ENCODE peak calls at places on chromosomes 3 and 15, in four cellular contexts. U is pancreas, D is cardiac fibroblast, K is SJSA1. R is an unnamed sample.

GRCh38 chr3:113254171-113254947 is 43.0 kb downstream of the BOC start:
- DNase-seq in U (no peak), D (peak), K (no peak), R (peak)

GRCh38 chr3:120167488-120167887 is 73.2 kb upstream of the GSK3B start:
- DNase-seq in U (no peak), D (no peak), K (no peak), R (no peak)

GRCh38 chr15:70276401-70276800 is 178.7 kb upstream of the TLE3 start:
- DNase-seq in U (no peak), D (no peak), K (no peak), R (no peak)

GRCh38 chr3:120160050-120160449 is 65.8 kb upstream of the GSK3B start:
- DNase-seq in U (no peak), D (peak), K (peak), R (no peak)

GRCh38 chr3:55854395-55854994 is 367.4 kb upstream of the WNT5A start:
- DNase-seq in U (no peak), D (no peak), K (no peak), R (no peak)

GRCh38 chr3:146184616-146185015 is 23.6 kb upstream of the PLOD2 start:
- DNase-seq in U (peak), D (peak), K (no peak), R (no peak)

GRCh38 chr3:53227993-53228885 is 27.6 kb downstream of the TKT start:
- DNase-seq in U (no peak), D (no peak), K (no peak), R (no peak)

GRCh38 chr3:127141921-127142730 is 50.8 kb upstream of the PRR23E start:
- DNase-seq in U (peak), D (no peak), K (no peak), R (no peak)

GRCh38 chr15:23415321-23415865 is 31.6 kb downstream of the GOLGA6L2 start:
- DNase-seq in U (no peak), D (no peak), K (no peak), R (no peak)

GRCh38 chr3:184339016-184339415 is 1.6 kb downstream of the FAM131A start:
- DNase-seq in U (no peak), D (no peak), K (no peak), R (no peak)

DNA sequence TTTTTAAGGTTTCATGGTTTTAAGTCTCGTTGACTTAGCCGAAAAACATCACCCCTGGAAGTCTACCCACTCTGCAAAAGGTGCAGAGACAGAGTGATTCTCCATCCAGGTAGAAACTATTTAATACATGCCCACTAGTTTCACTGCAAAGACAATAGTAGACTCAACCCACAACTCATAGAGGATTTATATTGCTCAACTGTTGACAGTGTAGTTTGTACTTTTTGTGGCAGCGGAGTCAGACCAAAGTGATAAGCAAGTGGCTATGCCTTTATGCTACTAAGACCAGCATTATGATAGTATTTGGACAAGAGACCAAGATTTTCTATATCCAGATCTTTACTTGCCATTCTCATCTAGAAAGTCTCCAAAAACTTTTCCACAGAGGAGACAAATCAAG is 98.8 kb upstream of the ZBTB20 start:
- DNase-seq in U (no peak), D (peak), K (no peak), R (no peak)
- H3K4me3 ChIP-seq in U (no peak), D (no peak), K (no peak), R (no peak)

DNA sequence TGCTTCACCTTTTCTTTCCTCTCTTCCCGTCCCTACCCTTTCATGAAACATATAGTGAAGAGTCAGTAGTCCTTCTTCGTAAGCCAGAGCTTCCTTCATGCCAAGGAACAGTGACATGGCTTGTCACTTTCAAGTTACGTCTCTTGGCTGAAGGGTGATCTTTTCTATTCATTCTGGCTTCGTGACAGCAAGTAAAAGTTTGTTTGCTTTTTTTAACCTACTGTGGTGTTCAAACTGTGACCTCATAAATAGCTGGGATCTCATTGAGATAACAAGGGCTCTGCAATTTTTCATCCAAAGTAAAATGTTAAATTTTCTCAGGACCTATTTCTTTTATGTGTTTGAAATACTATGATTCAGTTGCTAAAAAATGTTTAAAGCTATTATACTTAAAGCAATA is 10.5 kb downstream of the CDIN1 start:
- DNase-seq in U (no peak), D (peak), K (no peak), R (no peak)
- H3K4me3 ChIP-seq in U (no peak), D (no peak), K (no peak), R (no peak)

DNA sequence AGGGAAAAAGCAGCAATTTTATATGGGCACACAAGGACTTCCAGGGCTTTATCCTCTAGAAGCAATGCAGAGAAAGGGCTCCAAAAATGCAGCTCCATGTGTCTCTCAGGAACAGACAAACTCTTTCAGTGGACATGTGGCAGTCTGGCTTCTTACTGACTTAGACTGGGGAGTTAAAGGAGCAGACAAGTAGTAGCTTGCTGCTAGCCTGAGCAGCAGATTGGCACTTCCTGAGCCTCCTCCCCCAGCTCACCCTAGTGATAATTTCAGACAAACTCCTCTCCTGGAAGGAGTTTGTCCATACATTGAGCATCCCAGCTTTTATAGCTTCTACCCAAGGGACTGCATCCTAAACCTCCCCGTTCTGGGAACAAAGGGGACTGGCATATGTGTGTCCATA is 101.7 kb upstream of the MANF start:
- DNase-seq in U (no peak), D (no peak), K (no peak), R (no peak)
- H3K4me3 ChIP-seq in U (no peak), D (no peak), K (no peak), R (no peak)

GRCh38 chr3:186492594-186492993 is 51.6 kb downstream of the CRYGS start:
- DNase-seq in U (no peak), D (no peak), K (no peak), R (no peak)

GRCh38 chr3:186496635-186497034 is 47.5 kb downstream of the CRYGS start:
- DNase-seq in U (no peak), D (no peak), K (no peak), R (no peak)

GRCh38 chr3:186497608-186498007 is 46.6 kb downstream of the CRYGS start:
- DNase-seq in U (no peak), D (no peak), K (no peak), R (no peak)

GRCh38 chr3:186493507-186493906 is 50.7 kb downstream of the CRYGS start:
- DNase-seq in U (no peak), D (no peak), K (no peak), R (no peak)

GRCh38 chr3:186496016-186496415 is 48.2 kb downstream of the CRYGS start:
- DNase-seq in U (no peak), D (no peak), K (no peak), R (no peak)
- H3K4me3 ChIP-seq in U (no peak), D (no peak), K (no peak), R (no peak)

GRCh38 chr3:115095236-115095635 is 51.9 kb downstream of the ZBTB20 start:
- DNase-seq in U (no peak), D (no peak), K (no peak), R (no peak)

GRCh38 chr3:115100172-115100571 is 46.9 kb downstream of the ZBTB20 start:
- DNase-seq in U (peak), D (peak), K (peak), R (no peak)

GRCh38 chr3:115098354-115099073 is 48.6 kb downstream of the ZBTB20 start:
- DNase-seq in U (no peak), D (no peak), K (no peak), R (no peak)

GRCh38 chr3:115100806-115101205 is 46.3 kb downstream of the ZBTB20 start:
- DNase-seq in U (no peak), D (no peak), K (no peak), R (no peak)

DNA sequence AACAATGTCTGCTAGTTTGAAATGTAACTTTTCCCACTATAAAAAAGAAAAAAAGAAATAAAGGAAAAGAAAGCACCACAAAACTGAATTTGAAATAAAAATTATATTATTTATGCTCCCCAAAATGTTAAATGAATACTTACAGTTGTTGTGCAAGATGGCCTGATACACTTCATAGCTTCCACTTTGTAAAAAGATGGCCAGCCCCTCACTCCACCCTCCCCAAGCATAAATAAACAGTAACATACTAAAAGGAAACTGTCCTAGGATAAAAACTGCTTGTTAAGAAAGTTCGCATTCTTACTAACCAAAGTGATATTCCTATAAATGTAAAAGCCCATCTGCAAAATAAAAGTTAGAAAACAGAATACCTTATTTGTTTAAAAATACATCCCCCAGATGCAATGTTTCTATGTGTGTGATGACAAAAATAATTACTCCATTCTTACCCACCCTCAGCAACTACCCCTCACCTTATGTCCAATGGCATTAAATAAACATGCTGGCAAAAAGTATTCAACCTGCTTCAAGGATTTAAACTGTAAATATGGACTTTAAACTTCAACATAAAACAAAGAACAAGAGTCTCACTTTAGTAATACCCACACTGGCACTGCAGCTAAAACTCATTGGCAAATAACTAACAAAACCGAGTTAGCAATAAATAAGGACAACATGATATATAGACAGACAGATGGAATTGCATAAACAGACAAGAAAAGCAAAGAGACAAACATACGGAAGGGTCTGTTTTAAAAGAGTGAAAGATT is 47.8 kb downstream of the ZBTB20 start:
- DNase-seq in U (no peak), D (no peak), K (no peak), R (no peak)
- H3K4me3 ChIP-seq in U (peak), D (peak), K (no peak), R (peak)

GRCh38 chr3:100046986-100047385 is 67.3 kb downstream of the FILIP1L start:
- DNase-seq in U (no peak), D (no peak), K (no peak), R (no peak)
- H3K4me3 ChIP-seq in U (no peak), D (no peak), K (no peak), R (no peak)

DNA sequence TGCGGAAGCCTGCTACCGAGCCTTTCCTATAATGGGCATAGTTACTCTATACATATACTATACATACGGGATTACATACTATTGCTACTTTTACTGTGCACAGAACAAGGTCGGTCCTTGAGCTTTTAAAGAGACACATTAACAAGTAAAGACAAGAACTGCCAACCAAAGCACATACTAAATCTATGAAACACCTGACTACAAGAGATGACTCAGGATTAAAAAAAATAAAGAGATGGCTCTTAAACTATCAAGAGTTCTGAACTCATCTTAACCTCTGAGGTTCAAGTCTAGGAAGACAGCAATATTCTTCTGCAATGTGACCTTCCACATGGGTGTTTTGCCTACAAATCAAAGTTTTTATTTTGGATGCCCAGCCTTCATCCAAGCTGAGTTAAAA is 106.8 kb downstream of the TNIK start:
- DNase-seq in U (no peak), D (no peak), K (no peak), R (no peak)
- H3K4me3 ChIP-seq in U (no peak), D (no peak), K (no peak), R (no peak)

DNA sequence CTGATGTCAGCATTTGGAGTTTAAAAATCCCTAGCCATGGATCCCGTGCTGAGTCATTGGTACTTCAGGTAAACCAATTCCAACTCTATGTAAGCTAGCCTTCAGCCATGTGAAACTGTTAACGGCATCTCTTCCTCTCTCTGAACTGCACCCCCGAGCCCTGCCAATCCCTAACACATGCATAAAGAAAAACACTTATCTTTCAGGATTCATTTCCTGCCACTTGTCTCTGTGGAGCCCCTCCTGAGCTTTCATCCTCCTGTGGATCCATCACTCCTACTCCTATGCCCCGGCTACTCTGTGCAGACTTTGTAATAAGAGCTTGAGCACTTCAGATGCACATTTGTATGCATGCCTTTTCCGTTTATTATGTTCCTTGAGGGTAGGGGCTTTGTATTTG is 119.1 kb downstream of the AKAP13 start:
- DNase-seq in U (no peak), D (no peak), K (no peak), R (no peak)
- H3K4me3 ChIP-seq in U (no peak), D (no peak), K (no peak), R (no peak)

R was measured in ovary.